ENCODE peak calls at places on chromosome 18, in five cellular contexts. I, Y, J, Q and M are unnamed samples.

GRCh38 chr18:73824684-73825083 is 322.9 kb downstream of the FBXO15 start:
- DNase-seq in I (no peak), Y (peak; percentile 75), J (peak; percentile 52), Q (no peak), M (no peak)

GRCh38 chr18:48733854-48734253 is 195.0 kb downstream of the CTIF start:
- DNase-seq in I (peak; percentile 61), Y (no peak), J (no peak), Q (no peak), M (no peak)

GRCh38 chr18:51275712-51276473 is 78.4 kb upstream of the MEX3C start:
- DNase-seq in I (peak; percentile 69), Y (peak; percentile 0), J (no peak), Q (no peak), M (no peak)

GRCh38 chr18:69845588-69846506 is 101.8 kb downstream of the CD226 start:
- DNase-seq in I (peak; percentile 62), Y (peak; percentile 62), J (no peak), Q (no peak), M (no peak)

GRCh38 chr18:47984991-47985390 is 54.5 kb upstream of the SMAD2 start:
- DNase-seq in I (no peak), Y (no peak), J (no peak), Q (no peak), M (no peak)

GRCh38 chr18:10523544-10523943 is 2.3 kb upstream of the NAPG start:
- DNase-seq in I (no peak), Y (no peak), J (no peak), Q (no peak), M (no peak)

GRCh38 chr18:63148449-63149199 is 170.9 kb downstream of the BCL2 start:
- DNase-seq in I (no peak), Y (peak; percentile 14), J (peak; percentile 79), Q (no peak), M (no peak)

GRCh38 chr18:45978084-45978483 is 11.0 kb upstream of the EPG5 start:
- DNase-seq in I (no peak), Y (no peak), J (no peak), Q (no peak), M (no peak)

GRCh38 chr18:49441338-49441938 is 19.0 kb downstream of the DYM start:
- DNase-seq in I (no peak), Y (no peak), J (no peak), Q (no peak), M (no peak)

GRCh38 chr18:7757175-7757574 is 190.1 kb downstream of the PTPRM start:
- DNase-seq in I (no peak), Y (peak; percentile 5), J (peak; percentile 47), Q (no peak), M (no peak)

GRCh38 chr18:55251186-55251995 is 292.1 kb upstream of the CCDC68 start:
- DNase-seq in I (peak; percentile 71), Y (peak; percentile 38), J (peak; percentile 60), Q (no peak), M (peak; percentile 13)

GRCh38 chr18:46400449-46400848 is 256.6 kb downstream of the LOXHD1 start:
- DNase-seq in I (no peak), Y (no peak), J (no peak), Q (no peak), M (no peak)

GRCh38 chr18:75475228-75475627 is 47.7 kb upstream of the SMIM21 start:
- DNase-seq in I (peak; percentile 41), Y (peak; percentile 94), J (peak; percentile 94), Q (no peak), M (no peak)

GRCh38 chr18:6885992-6886823 is 156.7 kb downstream of the ARHGAP28 start:
- DNase-seq in I (peak; percentile 55), Y (peak; percentile 59), J (peak; percentile 83), Q (no peak), M (peak; percentile 65)

GRCh38 chr18:32906506-32907214 is 133.8 kb upstream of the KLHL14 start:
- DNase-seq in I (no peak), Y (no peak), J (peak; percentile 6), Q (no peak), M (no peak)

GRCh38 chr18:29157057-29157780 is 980.3 kb upstream of the CDH2 start:
- DNase-seq in I (no peak), Y (no peak), J (no peak), Q (no peak), M (no peak)

GRCh38 chr18:46641917-46642316 is 15.1 kb downstream of the LOXHD1 start:
- DNase-seq in I (no peak), Y (no peak), J (no peak), Q (no peak), M (no peak)

GRCh38 chr18:63132819-63133200 is 186.8 kb downstream of the BCL2 start:
- DNase-seq in I (no peak), Y (no peak), J (no peak), Q (no peak), M (no peak)

GRCh38 chr18:12391487-12392136 is 14.6 kb upstream of the AFG3L2 start:
- DNase-seq in I (peak; percentile 75), Y (peak; percentile 75), J (peak; percentile 89), Q (no peak), M (peak; percentile 56)

GRCh38 chr18:47944972-47945843 is 14.7 kb upstream of the SMAD2 start:
- DNase-seq in I (no peak), Y (peak; percentile 25), J (peak; percentile 39), Q (no peak), M (no peak)

GRCh38 chr18:32629990-32630389 is 142.8 kb downstream of the KLHL14 start:
- DNase-seq in I (no peak), Y (no peak), J (no peak), Q (no peak), M (no peak)

GRCh38 chr18:13621446-13621849 is 104.9 kb downstream of the FAM210A start:
- DNase-seq in I (no peak), Y (no peak), J (no peak), Q (no peak), M (no peak)

GRCh38 chr18:78792736-78793135 is 186.9 kb upstream of the SALL3 start:
- DNase-seq in I (no peak), Y (no peak), J (no peak), Q (peak; percentile 70), M (no peak)

GRCh38 chr18:7084766-7085080 is 32.9 kb downstream of the LAMA1 start:
- DNase-seq in I (no peak), Y (peak; percentile 86), J (peak; percentile 65), Q (no peak), M (no peak)

GRCh38 chr18:58756148-58756547 is 84.9 kb downstream of the MALT1 start:
- DNase-seq in I (no peak), Y (no peak), J (no peak), Q (peak; percentile 29), M (no peak)

GRCh38 chr18:75473316-75473715 is 45.8 kb upstream of the SMIM21 start:
- DNase-seq in I (no peak), Y (no peak), J (peak; percentile 34), Q (no peak), M (no peak)

GRCh38 chr18:74689251-74689650 is 91.6 kb downstream of the ZNF407 start:
- DNase-seq in I (no peak), Y (peak; percentile 79), J (peak; percentile 92), Q (no peak), M (no peak)

GRCh38 chr18:12423820-12424219 is 16.1 kb downstream of the PRELID3A start:
- DNase-seq in I (no peak), Y (no peak), J (no peak), Q (no peak), M (no peak)

GRCh38 chr18:45839415-45840395 is 14.2 kb downstream of the SIGLEC15 start:
- DNase-seq in I (peak; percentile 68), Y (peak; percentile 80), J (peak; percentile 91), Q (no peak), M (no peak)

GRCh38 chr18:1914489-1914888 is 656.8 kb downstream of the METTL4 start:
- DNase-seq in I (peak; percentile 1), Y (no peak), J (peak; percentile 1), Q (no peak), M (no peak)
- TF ChIP-seq CTCF in I (peak; percentile 27), Y (no peak), J (no peak), Q (no peak), M (no peak)

DNA sequence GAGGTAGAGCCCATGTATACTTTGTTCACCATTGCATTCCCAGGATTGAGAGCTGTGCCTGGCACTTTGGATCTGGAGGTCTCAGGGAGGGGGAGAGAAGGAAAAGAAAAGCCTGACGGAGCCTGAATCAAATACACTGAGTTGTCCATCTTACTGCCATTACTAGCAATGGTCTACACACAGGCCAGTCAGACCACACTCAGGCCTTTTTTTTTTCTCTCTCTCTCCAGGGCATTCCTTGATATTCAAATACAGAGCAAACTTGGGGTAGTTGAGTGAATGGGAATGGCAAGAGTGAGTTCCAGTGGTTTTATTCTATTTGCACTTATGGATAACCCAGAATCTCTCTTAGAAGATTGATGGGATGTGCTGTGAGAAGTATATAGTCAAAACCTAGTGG is 11.8 kb downstream of the DSEL start:
- DNase-seq in I (no peak), Y (no peak), J (no peak), Q (no peak), M (no peak)
- TF ChIP-seq CTCF in I (no peak), Y (no peak), J (no peak), Q (no peak), M (no peak)

GRCh38 chr18:37306420-37306819 is 259.2 kb downstream of the CELF4 start:
- DNase-seq in I (no peak), Y (no peak), J (no peak), Q (no peak), M (no peak)

GRCh38 chr18:37304012-37304680 is 261.5 kb downstream of the CELF4 start:
- DNase-seq in I (no peak), Y (no peak), J (no peak), Q (no peak), M (no peak)

GRCh38 chr18:37305084-37305483 is 260.5 kb downstream of the CELF4 start:
- DNase-seq in I (no peak), Y (no peak), J (no peak), Q (no peak), M (no peak)

GRCh38 chr18:37309861-37310260 is 255.7 kb downstream of the CELF4 start:
- DNase-seq in I (no peak), Y (no peak), J (no peak), Q (no peak), M (no peak)

GRCh38 chr18:37309059-37309458 is 256.5 kb downstream of the CELF4 start:
- DNase-seq in I (peak; percentile 12), Y (no peak), J (no peak), Q (no peak), M (no peak)
- TF ChIP-seq CTCF in I (no peak), Y (no peak), J (no peak), Q (no peak), M (no peak)

GRCh38 chr18:26103579-26103978 is 13.2 kb upstream of the SS18 start:
- DNase-seq in I (peak; percentile 13), Y (no peak), J (no peak), Q (no peak), M (peak; percentile 15)
- TF ChIP-seq CTCF in I (peak; percentile 37), Y (no peak), J (no peak), Q (no peak), M (no peak)

GRCh38 chr18:77765468-77765867 is 515.8 kb downstream of the GALR1 start:
- DNase-seq in I (peak; percentile 3), Y (no peak), J (no peak), Q (no peak), M (peak; percentile 70)
- TF ChIP-seq CTCF in I (peak; percentile 32), Y (no peak), J (no peak), Q (peak; percentile 36), M (peak; percentile 62)